ENCODE peak calls at places on chromosomes 13 and 19, in seven cellular contexts. One of them, this sample, is unnamed.

GRCh38 chr19:55247621-55248099 is 11.2 kb downstream of the PPP6R1 start:
- DNase-seq in activated CD4-positive, alpha-beta T cell treated with anti-CD3 and anti-CD28 coated beads, Interleukin-2, amount 10 ng/mL, durations not matched to agents 7 days and 5 days: no peak
- DNase-seq in right atrium auricular region: no peak
- DNase-seq in RWPE1: peak
- DNase-seq in NCI-H69: peak
- DNase-seq in colonic mucosa: peak
- DNase-seq in NCI-H1105 treated with DMSO at 0.1 percent for 48 hours: no peak
- DNase-seq in this sample: peak

GRCh38 chr19:43780706-43781525 is at the start of gene KCNN4:
- DNase-seq in NCI-H1105 treated with DMSO at 0.1 percent for 48 hours: no peak
- DNase-seq in RWPE1: peak
- DNase-seq in right atrium auricular region: no peak
- DNase-seq in colonic mucosa: peak
- DNase-seq in NCI-H69: peak
- DNase-seq in activated CD4-positive, alpha-beta T cell treated with anti-CD3 and anti-CD28 coated beads, Interleukin-2, amount 10 ng/mL, durations not matched to agents 7 days and 5 days: peak
- DNase-seq in this sample: peak

GRCh38 chr19:58330458-58330857 is 3.7 kb downstream of the ZSCAN22 start:
- DNase-seq in NCI-H1105 treated with DMSO at 0.1 percent for 48 hours: no peak
- DNase-seq in colonic mucosa: no peak
- DNase-seq in RWPE1: peak
- DNase-seq in activated CD4-positive, alpha-beta T cell treated with anti-CD3 and anti-CD28 coated beads, Interleukin-2, amount 10 ng/mL, durations not matched to agents 7 days and 5 days: no peak
- DNase-seq in right atrium auricular region: no peak
- DNase-seq in NCI-H69: no peak
- DNase-seq in this sample: no peak

GRCh38 chr13:18628428-18628827 is 553.2 kb downstream of the TUBA3C start:
- DNase-seq in RWPE1: no peak
- DNase-seq in colonic mucosa: no peak
- DNase-seq in NCI-H69: no peak
- DNase-seq in right atrium auricular region: no peak
- DNase-seq in NCI-H1105 treated with DMSO at 0.1 percent for 48 hours: no peak
- DNase-seq in activated CD4-positive, alpha-beta T cell treated with anti-CD3 and anti-CD28 coated beads, Interleukin-2, amount 10 ng/mL, durations not matched to agents 7 days and 5 days: no peak
- DNase-seq in this sample: no peak

GRCh38 chr13:43143591-43143990 is 120.2 kb downstream of the DNAJC15 start:
- DNase-seq in activated CD4-positive, alpha-beta T cell treated with anti-CD3 and anti-CD28 coated beads, Interleukin-2, amount 10 ng/mL, durations not matched to agents 7 days and 5 days: no peak
- DNase-seq in NCI-H69: no peak
- DNase-seq in NCI-H1105 treated with DMSO at 0.1 percent for 48 hours: no peak
- DNase-seq in RWPE1: no peak
- DNase-seq in colonic mucosa: no peak
- DNase-seq in right atrium auricular region: no peak
- DNase-seq in this sample: no peak

GRCh38 chr19:53876651-53877224 is 5.3 kb upstream of the PRKCG start:
- DNase-seq in RWPE1: no peak
- DNase-seq in NCI-H69: no peak
- DNase-seq in NCI-H1105 treated with DMSO at 0.1 percent for 48 hours: no peak
- DNase-seq in right atrium auricular region: no peak
- DNase-seq in activated CD4-positive, alpha-beta T cell treated with anti-CD3 and anti-CD28 coated beads, Interleukin-2, amount 10 ng/mL, durations not matched to agents 7 days and 5 days: no peak
- DNase-seq in colonic mucosa: no peak
- DNase-seq in this sample: no peak

GRCh38 chr13:51822106-51822840 is 18.3 kb upstream of the DHRS12 start:
- DNase-seq in colonic mucosa: no peak
- DNase-seq in RWPE1: no peak
- DNase-seq in NCI-H1105 treated with DMSO at 0.1 percent for 48 hours: no peak
- DNase-seq in activated CD4-positive, alpha-beta T cell treated with anti-CD3 and anti-CD28 coated beads, Interleukin-2, amount 10 ng/mL, durations not matched to agents 7 days and 5 days: no peak
- DNase-seq in right atrium auricular region: no peak
- DNase-seq in NCI-H69: peak
- DNase-seq in this sample: no peak

GRCh38 chr19:39332293-39332692 is 3.5 kb downstream of the GMFG start:
- DNase-seq in NCI-H69: no peak
- DNase-seq in right atrium auricular region: no peak
- DNase-seq in activated CD4-positive, alpha-beta T cell treated with anti-CD3 and anti-CD28 coated beads, Interleukin-2, amount 10 ng/mL, durations not matched to agents 7 days and 5 days: no peak
- DNase-seq in NCI-H1105 treated with DMSO at 0.1 percent for 48 hours: no peak
- DNase-seq in RWPE1: no peak
- DNase-seq in colonic mucosa: no peak
- DNase-seq in this sample: no peak

GRCh38 chr13:100588350-100589177 is at the start of gene GGACT:
- DNase-seq in colonic mucosa: peak
- DNase-seq in NCI-H1105 treated with DMSO at 0.1 percent for 48 hours: no peak
- DNase-seq in activated CD4-positive, alpha-beta T cell treated with anti-CD3 and anti-CD28 coated beads, Interleukin-2, amount 10 ng/mL, durations not matched to agents 7 days and 5 days: peak
- DNase-seq in NCI-H69: peak
- DNase-seq in RWPE1: peak
- DNase-seq in right atrium auricular region: peak
- DNase-seq in this sample: peak

GRCh38 chr13:51793570-51794273 is 10.2 kb downstream of the DHRS12 start:
- DNase-seq in colonic mucosa: no peak
- DNase-seq in RWPE1: peak
- DNase-seq in activated CD4-positive, alpha-beta T cell treated with anti-CD3 and anti-CD28 coated beads, Interleukin-2, amount 10 ng/mL, durations not matched to agents 7 days and 5 days: no peak
- DNase-seq in right atrium auricular region: no peak
- DNase-seq in NCI-H69: no peak
- DNase-seq in NCI-H1105 treated with DMSO at 0.1 percent for 48 hours: no peak
- DNase-seq in this sample: no peak

GRCh38 chr19:55452381-55453325 is 8.8 kb downstream of the ISOC2 start:
- DNase-seq in NCI-H69: peak
- DNase-seq in colonic mucosa: peak
- DNase-seq in RWPE1: peak
- DNase-seq in activated CD4-positive, alpha-beta T cell treated with anti-CD3 and anti-CD28 coated beads, Interleukin-2, amount 10 ng/mL, durations not matched to agents 7 days and 5 days: peak
- DNase-seq in NCI-H1105 treated with DMSO at 0.1 percent for 48 hours: peak
- DNase-seq in right atrium auricular region: peak
- DNase-seq in this sample: peak

GRCh38 chr19:30634431-30634830 is 262.2 kb downstream of the ZNF536 start:
- DNase-seq in NCI-H69: no peak
- DNase-seq in RWPE1: no peak
- DNase-seq in colonic mucosa: no peak
- DNase-seq in NCI-H1105 treated with DMSO at 0.1 percent for 48 hours: no peak
- DNase-seq in right atrium auricular region: no peak
- DNase-seq in activated CD4-positive, alpha-beta T cell treated with anti-CD3 and anti-CD28 coated beads, Interleukin-2, amount 10 ng/mL, durations not matched to agents 7 days and 5 days: no peak
- DNase-seq in this sample: no peak

GRCh38 chr13:48235100-48235813 is 2.3 kb downstream of the ITM2B start:
- DNase-seq in RWPE1: no peak
- DNase-seq in colonic mucosa: no peak
- DNase-seq in NCI-H69: peak
- DNase-seq in activated CD4-positive, alpha-beta T cell treated with anti-CD3 and anti-CD28 coated beads, Interleukin-2, amount 10 ng/mL, durations not matched to agents 7 days and 5 days: no peak
- DNase-seq in NCI-H1105 treated with DMSO at 0.1 percent for 48 hours: no peak
- DNase-seq in right atrium auricular region: no peak
- DNase-seq in this sample: peak

GRCh38 chr19:2309734-2310362 is 1.9 kb upstream of the LINGO3 start:
- DNase-seq in NCI-H69: peak
- DNase-seq in RWPE1: no peak
- DNase-seq in NCI-H1105 treated with DMSO at 0.1 percent for 48 hours: peak
- DNase-seq in activated CD4-positive, alpha-beta T cell treated with anti-CD3 and anti-CD28 coated beads, Interleukin-2, amount 10 ng/mL, durations not matched to agents 7 days and 5 days: no peak
- DNase-seq in colonic mucosa: no peak
- DNase-seq in right atrium auricular region: no peak
- DNase-seq in this sample: no peak

GRCh38 chr19:31348416-31349159 is 648 bp downstream of the TSHZ3 start:
- DNase-seq in colonic mucosa: no peak
- DNase-seq in right atrium auricular region: no peak
- DNase-seq in NCI-H69: no peak
- DNase-seq in NCI-H1105 treated with DMSO at 0.1 percent for 48 hours: peak
- DNase-seq in activated CD4-positive, alpha-beta T cell treated with anti-CD3 and anti-CD28 coated beads, Interleukin-2, amount 10 ng/mL, durations not matched to agents 7 days and 5 days: no peak
- DNase-seq in RWPE1: no peak
- DNase-seq in this sample: no peak

GRCh38 chr13:44734204-44734707 is 158.1 kb upstream of the TSC22D1 start:
- DNase-seq in colonic mucosa: no peak
- DNase-seq in RWPE1: no peak
- DNase-seq in right atrium auricular region: no peak
- DNase-seq in activated CD4-positive, alpha-beta T cell treated with anti-CD3 and anti-CD28 coated beads, Interleukin-2, amount 10 ng/mL, durations not matched to agents 7 days and 5 days: no peak
- DNase-seq in NCI-H69: peak
- DNase-seq in NCI-H1105 treated with DMSO at 0.1 percent for 48 hours: no peak
- DNase-seq in this sample: no peak

GRCh38 chr19:42440357-42441046 is 2.2 kb downstream of the CXCL17 start:
- DNase-seq in activated CD4-positive, alpha-beta T cell treated with anti-CD3 and anti-CD28 coated beads, Interleukin-2, amount 10 ng/mL, durations not matched to agents 7 days and 5 days: peak
- DNase-seq in NCI-H69: peak
- DNase-seq in colonic mucosa: peak
- DNase-seq in NCI-H1105 treated with DMSO at 0.1 percent for 48 hours: peak
- DNase-seq in right atrium auricular region: peak
- DNase-seq in RWPE1: peak
- DNase-seq in this sample: peak